ENCODE peak calls at places on chromosomes 12 and 14, in eight cellular contexts. One of them, this sample, is unnamed.

GRCh38 chr12:75863475-75863874 is 168.1 kb downstream of the PHLDA1 start:
- DNase-seq in A549: peak
- DNase-seq in activated naive CD4-positive, alpha-beta T cell treated with anti-CD3 and anti-CD28 coated beads for 36 hours: no peak
- DNase-seq in AG04450: no peak
- DNase-seq in T-helper 2 cell: no peak
- DNase-seq in putamen: no peak
- DNase-seq in AG08396: no peak
- DNase-seq in M059J: peak
- DNase-seq in this sample: no peak

GRCh38 chr12:101823891-101824290 is 6.9 kb downstream of the GNPTAB start:
- DNase-seq in A549: peak
- DNase-seq in activated naive CD4-positive, alpha-beta T cell treated with anti-CD3 and anti-CD28 coated beads for 36 hours: peak
- DNase-seq in AG04450: no peak
- DNase-seq in T-helper 2 cell: peak
- DNase-seq in putamen: peak
- DNase-seq in AG08396: peak
- DNase-seq in M059J: peak
- DNase-seq in this sample: peak

GRCh38 chr12:113880993-113881392 is 85.1 kb downstream of the RBM19 start:
- DNase-seq in A549: no peak
- DNase-seq in activated naive CD4-positive, alpha-beta T cell treated with anti-CD3 and anti-CD28 coated beads for 36 hours: no peak
- DNase-seq in AG04450: no peak
- DNase-seq in T-helper 2 cell: no peak
- DNase-seq in putamen: no peak
- DNase-seq in AG08396: no peak
- DNase-seq in M059J: no peak
- DNase-seq in this sample: no peak

GRCh38 chr12:21827135-21827534 is 52.6 kb upstream of the KCNJ8 start:
- DNase-seq in A549: no peak
- DNase-seq in activated naive CD4-positive, alpha-beta T cell treated with anti-CD3 and anti-CD28 coated beads for 36 hours: no peak
- DNase-seq in AG04450: no peak
- DNase-seq in T-helper 2 cell: no peak
- DNase-seq in putamen: no peak
- DNase-seq in AG08396: no peak
- DNase-seq in M059J: no peak
- DNase-seq in this sample: no peak

GRCh38 chr14:65206448-65207096 is 104.3 kb upstream of the MAX start:
- DNase-seq in A549: no peak
- DNase-seq in activated naive CD4-positive, alpha-beta T cell treated with anti-CD3 and anti-CD28 coated beads for 36 hours: peak
- DNase-seq in AG04450: peak
- DNase-seq in T-helper 2 cell: no peak
- DNase-seq in putamen: no peak
- DNase-seq in AG08396: peak
- DNase-seq in M059J: peak
- DNase-seq in this sample: no peak

GRCh38 chr14:96257900-96258299 is 1.9 kb downstream of the BDKRB1 start:
- DNase-seq in A549: no peak
- DNase-seq in activated naive CD4-positive, alpha-beta T cell treated with anti-CD3 and anti-CD28 coated beads for 36 hours: no peak
- DNase-seq in AG04450: no peak
- DNase-seq in T-helper 2 cell: no peak
- DNase-seq in putamen: no peak
- DNase-seq in AG08396: no peak
- DNase-seq in M059J: no peak
- DNase-seq in this sample: no peak

GRCh38 chr12:3225154-3225795 is 148.1 kb downstream of the TSPAN9 start:
- DNase-seq in A549: no peak
- DNase-seq in activated naive CD4-positive, alpha-beta T cell treated with anti-CD3 and anti-CD28 coated beads for 36 hours: no peak
- DNase-seq in AG04450: no peak
- DNase-seq in T-helper 2 cell: no peak
- DNase-seq in putamen: no peak
- DNase-seq in AG08396: no peak
- DNase-seq in M059J: peak
- DNase-seq in this sample: no peak

GRCh38 chr12:50390284-50390683 is 6.1 kb downstream of the FAM186A start:
- DNase-seq in A549: peak
- DNase-seq in activated naive CD4-positive, alpha-beta T cell treated with anti-CD3 and anti-CD28 coated beads for 36 hours: no peak
- DNase-seq in AG04450: peak
- DNase-seq in T-helper 2 cell: no peak
- DNase-seq in putamen: no peak
- DNase-seq in AG08396: peak
- DNase-seq in M059J: peak
- DNase-seq in this sample: no peak

GRCh38 chr12:724194-724855 is 28.1 kb upstream of the WNK1 start:
- DNase-seq in A549: peak
- DNase-seq in activated naive CD4-positive, alpha-beta T cell treated with anti-CD3 and anti-CD28 coated beads for 36 hours: peak
- DNase-seq in AG04450: no peak
- DNase-seq in T-helper 2 cell: no peak
- DNase-seq in putamen: no peak
- DNase-seq in AG08396: no peak
- DNase-seq in M059J: peak
- DNase-seq in this sample: no peak

GRCh38 chr14:75340921-75341320 is 62.3 kb downstream of the FOS start:
- DNase-seq in A549: no peak
- DNase-seq in activated naive CD4-positive, alpha-beta T cell treated with anti-CD3 and anti-CD28 coated beads for 36 hours: no peak
- DNase-seq in AG04450: no peak
- DNase-seq in T-helper 2 cell: no peak
- DNase-seq in putamen: peak
- DNase-seq in AG08396: no peak
- DNase-seq in M059J: no peak
- DNase-seq in this sample: no peak

GRCh38 chr12:124422142-124422569 is 127.3 kb downstream of the RFLNA start:
- DNase-seq in A549: peak
- DNase-seq in activated naive CD4-positive, alpha-beta T cell treated with anti-CD3 and anti-CD28 coated beads for 36 hours: no peak
- DNase-seq in AG04450: no peak
- DNase-seq in T-helper 2 cell: no peak
- DNase-seq in putamen: no peak
- DNase-seq in AG08396: peak
- DNase-seq in M059J: no peak
- DNase-seq in this sample: no peak

GRCh38 chr12:45540661-45541341 is 188.7 kb upstream of the ARID2 start:
- DNase-seq in A549: no peak
- DNase-seq in activated naive CD4-positive, alpha-beta T cell treated with anti-CD3 and anti-CD28 coated beads for 36 hours: no peak
- DNase-seq in AG04450: no peak
- DNase-seq in T-helper 2 cell: no peak
- DNase-seq in putamen: no peak
- DNase-seq in AG08396: no peak
- DNase-seq in M059J: no peak
- DNase-seq in this sample: no peak

GRCh38 chr14:55697358-55697985 is 117.5 kb downstream of the KTN1 start:
- DNase-seq in A549: peak
- DNase-seq in activated naive CD4-positive, alpha-beta T cell treated with anti-CD3 and anti-CD28 coated beads for 36 hours: no peak
- DNase-seq in AG04450: no peak
- DNase-seq in T-helper 2 cell: no peak
- DNase-seq in putamen: no peak
- DNase-seq in AG08396: no peak
- DNase-seq in M059J: peak
- DNase-seq in this sample: no peak

GRCh38 chr14:79702197-79702596 is 509.1 kb downstream of the DIO2 start:
- DNase-seq in A549: no peak
- DNase-seq in activated naive CD4-positive, alpha-beta T cell treated with anti-CD3 and anti-CD28 coated beads for 36 hours: no peak
- DNase-seq in AG04450: no peak
- DNase-seq in T-helper 2 cell: no peak
- DNase-seq in putamen: no peak
- DNase-seq in AG08396: no peak
- DNase-seq in M059J: no peak
- DNase-seq in this sample: no peak

GRCh38 chr14:100836961-100837811 is 11.3 kb downstream of the MEG3 start:
- DNase-seq in A549: no peak
- DNase-seq in activated naive CD4-positive, alpha-beta T cell treated with anti-CD3 and anti-CD28 coated beads for 36 hours: no peak
- DNase-seq in AG04450: no peak
- DNase-seq in T-helper 2 cell: no peak
- DNase-seq in putamen: no peak
- DNase-seq in AG08396: no peak
- DNase-seq in M059J: no peak
- DNase-seq in this sample: no peak

GRCh38 chr12:106246891-106247730 is 709 bp downstream of the CKAP4 start:
- DNase-seq in A549: peak
- DNase-seq in activated naive CD4-positive, alpha-beta T cell treated with anti-CD3 and anti-CD28 coated beads for 36 hours: peak
- DNase-seq in AG04450: no peak
- DNase-seq in T-helper 2 cell: peak
- DNase-seq in putamen: no peak
- DNase-seq in AG08396: peak
- DNase-seq in M059J: peak
- DNase-seq in this sample: peak

GRCh38 chr14:71142375-71143038 is 235.2 kb downstream of the PCNX1 start:
- DNase-seq in A549: no peak
- DNase-seq in activated naive CD4-positive, alpha-beta T cell treated with anti-CD3 and anti-CD28 coated beads for 36 hours: no peak
- DNase-seq in AG04450: peak
- DNase-seq in T-helper 2 cell: peak
- DNase-seq in putamen: no peak
- DNase-seq in AG08396: peak
- DNase-seq in M059J: peak
- DNase-seq in this sample: no peak

GRCh38 chr14:28651148-28651547 is 115.4 kb upstream of the FOXG1 start:
- DNase-seq in A549: no peak
- DNase-seq in activated naive CD4-positive, alpha-beta T cell treated with anti-CD3 and anti-CD28 coated beads for 36 hours: no peak
- DNase-seq in AG04450: no peak
- DNase-seq in T-helper 2 cell: no peak
- DNase-seq in putamen: no peak
- DNase-seq in AG08396: no peak
- DNase-seq in M059J: peak
- DNase-seq in this sample: no peak

GRCh38 chr12:104935892-104936291 is 22.2 kb downstream of the SLC41A2 start:
- DNase-seq in A549: no peak
- DNase-seq in activated naive CD4-positive, alpha-beta T cell treated with anti-CD3 and anti-CD28 coated beads for 36 hours: no peak
- DNase-seq in AG04450: no peak
- DNase-seq in T-helper 2 cell: no peak
- DNase-seq in putamen: no peak
- DNase-seq in AG08396: no peak
- DNase-seq in M059J: no peak
- DNase-seq in this sample: no peak

GRCh38 chr12:112936927-112937326 is 1.3 kb upstream of the OAS3 start:
- DNase-seq in A549: no peak
- DNase-seq in activated naive CD4-positive, alpha-beta T cell treated with anti-CD3 and anti-CD28 coated beads for 36 hours: no peak
- DNase-seq in AG04450: no peak
- DNase-seq in T-helper 2 cell: no peak
- DNase-seq in putamen: no peak
- DNase-seq in AG08396: no peak
- DNase-seq in M059J: peak
- DNase-seq in this sample: no peak

GRCh38 chr12:86376052-86376451 is 119.9 kb upstream of the MGAT4C start:
- DNase-seq in A549: peak
- DNase-seq in activated naive CD4-positive, alpha-beta T cell treated with anti-CD3 and anti-CD28 coated beads for 36 hours: no peak
- DNase-seq in AG04450: no peak
- DNase-seq in T-helper 2 cell: no peak
- DNase-seq in putamen: no peak
- DNase-seq in AG08396: no peak
- DNase-seq in M059J: no peak
- DNase-seq in this sample: no peak

GRCh38 chr12:59115995-59116394 is 195.7 kb upstream of the LRIG3 start:
- DNase-seq in A549: no peak
- DNase-seq in activated naive CD4-positive, alpha-beta T cell treated with anti-CD3 and anti-CD28 coated beads for 36 hours: no peak
- DNase-seq in AG04450: no peak
- DNase-seq in T-helper 2 cell: no peak
- DNase-seq in putamen: no peak
- DNase-seq in AG08396: no peak
- DNase-seq in M059J: no peak
- DNase-seq in this sample: no peak

GRCh38 chr12:55816876-55817351 is 610 bp downstream of the SARNP start:
- DNase-seq in A549: no peak
- DNase-seq in activated naive CD4-positive, alpha-beta T cell treated with anti-CD3 and anti-CD28 coated beads for 36 hours: no peak
- DNase-seq in AG04450: no peak
- DNase-seq in T-helper 2 cell: no peak
- DNase-seq in putamen: no peak
- DNase-seq in AG08396: peak
- DNase-seq in M059J: peak
- DNase-seq in this sample: no peak

GRCh38 chr12:54172102-54172630 is 16.6 kb downstream of the SMUG1 start:
- DNase-seq in A549: no peak
- DNase-seq in activated naive CD4-positive, alpha-beta T cell treated with anti-CD3 and anti-CD28 coated beads for 36 hours: no peak
- DNase-seq in AG04450: no peak
- DNase-seq in T-helper 2 cell: no peak
- DNase-seq in putamen: no peak
- DNase-seq in AG08396: no peak
- DNase-seq in M059J: no peak
- DNase-seq in this sample: no peak

GRCh38 chr12:123063535-123063934 is 83.1 kb downstream of the ARL6IP4 start:
- DNase-seq in A549: peak
- DNase-seq in activated naive CD4-positive, alpha-beta T cell treated with anti-CD3 and anti-CD28 coated beads for 36 hours: peak
- DNase-seq in AG04450: no peak
- DNase-seq in T-helper 2 cell: no peak
- DNase-seq in putamen: no peak
- DNase-seq in AG08396: no peak
- DNase-seq in M059J: peak
- DNase-seq in this sample: peak